ENCODE peak calls at places on chromosome 3, in seven cellular contexts. Q is GM04504, I is nephron progenitor cell, V is endothelial cell, A is RPMI8226, N is GM23248, P is NCI-H187 treated with DMSO at 0.1 percent for 48 hours. Y is an unnamed sample.

GRCh38 chr3:29285356-29286070 is 4.6 kb downstream of the RBMS3 start:
- DNase-seq in N (peak), V (no peak), P (no peak), I (no peak), A (no peak), Q (no peak), Y (peak)

GRCh38 chr3:186411994-186412393 is 50.0 kb upstream of the DGKG start:
- DNase-seq in V (no peak), A (no peak), N (no peak), P (no peak), Q (no peak), I (no peak), Y (no peak)

GRCh38 chr3:128763967-128764366 is 38.0 kb downstream of the RAB7A start:
- DNase-seq in P (no peak), Q (no peak), A (no peak), N (no peak), I (no peak), V (no peak), Y (no peak)

GRCh38 chr3:182165234-182165633 is 453.5 kb downstream of the SOX2 start:
- DNase-seq in A (no peak), P (no peak), I (no peak), V (no peak), N (no peak), Q (no peak), Y (no peak)

GRCh38 chr3:141955163-141955562 is 78.7 kb downstream of the ATP1B3 start:
- DNase-seq in P (no peak), I (peak), Q (no peak), A (no peak), V (no peak), N (no peak), Y (peak)

GRCh38 chr3:107680698-107681097 is 157.9 kb downstream of the BBX start:
- DNase-seq in V (no peak), Q (no peak), I (no peak), P (no peak), N (peak), A (no peak), Y (peak)

GRCh38 chr3:42803800-42804112 is 534 bp downstream of the HIGD1A start:
- DNase-seq in I (peak), P (no peak), N (peak), A (peak), Q (peak), V (peak), Y (no peak)

GRCh38 chr3:179716811-179717210 is 64.0 kb downstream of the USP13 start:
- DNase-seq in A (no peak), Q (peak), V (no peak), N (peak), I (no peak), P (no peak), Y (peak)

GRCh38 chr3:110178965-110179364 is 841.6 kb upstream of the DPPA4 start:
- DNase-seq in P (no peak), I (no peak), A (no peak), Q (peak), N (peak), V (no peak), Y (no peak)

GRCh38 chr3:71345429-71346027 is 238.0 kb downstream of the FOXP1 start:
- DNase-seq in V (no peak), A (no peak), P (no peak), Q (peak), N (peak), I (no peak), Y (peak)

GRCh38 chr3:183937601-183938286 is 53.1 kb upstream of the PARL start:
- DNase-seq in A (no peak), Q (no peak), P (no peak), V (no peak), I (no peak), N (peak), Y (peak)

GRCh38 chr3:193842029-193842782 is 249.2 kb downstream of the OPA1 start:
- DNase-seq in Q (no peak), N (no peak), A (peak), V (no peak), I (no peak), P (no peak), Y (no peak)

GRCh38 chr3:189186093-189186492 is 14.3 kb downstream of the TPRG1 start:
- DNase-seq in N (peak), Q (no peak), V (no peak), A (no peak), I (no peak), P (no peak), Y (peak)

GRCh38 chr3:49554639-49555265 is 475 bp downstream of the BSN start:
- DNase-seq in N (no peak), P (no peak), A (peak), V (peak), Q (no peak), I (peak), Y (no peak)

GRCh38 chr3:169581633-169582032 is 81.9 kb downstream of the MECOM start:
- DNase-seq in A (no peak), P (no peak), N (peak), Q (no peak), V (no peak), I (no peak), Y (peak)

GRCh38 chr3:10983219-10983916 is 9.2 kb upstream of the SLC6A1 start:
- DNase-seq in V (peak), A (peak), P (no peak), N (peak), Q (no peak), I (peak), Y (peak)

GRCh38 chr3:112555535-112556170 is 6.1 kb downstream of the ATG3 start:
- DNase-seq in I (no peak), V (no peak), Q (no peak), P (no peak), N (peak), A (no peak), Y (peak)

GRCh38 chr3:159113476-159113875 is 311.6 kb downstream of the MFSD1 start:
- DNase-seq in N (no peak), I (no peak), P (no peak), A (no peak), Q (no peak), V (no peak), Y (no peak)

GRCh38 chr3:42750834-42751233 is 22.2 kb downstream of the CCDC13 start:
- DNase-seq in I (no peak), A (no peak), P (no peak), N (no peak), V (no peak), Q (no peak), Y (no peak)

GRCh38 chr3:184455991-184456390 is 76.1 kb downstream of the CHRD start:
- DNase-seq in P (no peak), N (no peak), V (no peak), A (no peak), I (no peak), Q (no peak), Y (no peak)

GRCh38 chr3:24343084-24343783 is 151.4 kb downstream of the THRB start:
- DNase-seq in N (peak), V (no peak), I (no peak), A (no peak), Q (no peak), P (no peak), Y (peak)

Y was measured in EH.